ENCODE peak calls at places on chromosome 19, in five cellular contexts. Z, O, R, F and G are unnamed samples.

GRCh38 chr19:35712529-35712909 is 5.3 kb upstream of the KMT2B start:
- DNase-seq in Z (no peak), O (no peak), R (no peak), F (no peak), G (no peak)

GRCh38 chr19:38399081-38399480 is 3.8 kb upstream of the FAM98C start:
- DNase-seq in Z (no peak), O (no peak), R (no peak), F (no peak), G (no peak)

GRCh38 chr19:18097993-18098890 is 664 bp downstream of the MAST3 start:
- DNase-seq in Z (no peak), O (no peak), R (no peak), F (no peak), G (no peak)

GRCh38 chr19:19226663-19227062 is 14.9 kb downstream of the NCAN start:
- DNase-seq in Z (no peak), O (no peak), R (no peak), F (no peak), G (no peak)

GRCh38 chr19:8209111-8209964 is at the start of gene CERS4:
- DNase-seq in Z (peak), O (no peak), R (peak), F (peak), G (peak)

GRCh38 chr19:34851277-34851804 is 75.4 kb upstream of the ZNF30 start:
- DNase-seq in Z (peak), O (peak), R (no peak), F (peak), G (no peak)

GRCh38 chr19:43469160-43469480 is 3.7 kb upstream of the LYPD3 start:
- DNase-seq in Z (no peak), O (no peak), R (no peak), F (no peak), G (no peak)

GRCh38 chr19:35236638-35237400 is 8.3 kb upstream of the FAM187B start:
- DNase-seq in Z (peak), O (no peak), R (no peak), F (peak), G (no peak)

GRCh38 chr19:5313307-5313706 is 27.3 kb downstream of the PTPRS start:
- DNase-seq in Z (no peak), O (no peak), R (no peak), F (no peak), G (no peak)

GRCh38 chr19:18814063-18814462 is 17.7 kb upstream of the UPF1 start:
- DNase-seq in Z (no peak), O (no peak), R (no peak), F (no peak), G (peak)

GRCh38 chr19:39951065-39951650 is 16.7 kb upstream of the FCGBP start:
- DNase-seq in Z (no peak), O (no peak), R (no peak), F (no peak), G (no peak)

GRCh38 chr19:41353466-41354342 is at the start of gene TGFB1:
- DNase-seq in Z (peak), O (peak), R (peak), F (peak), G (peak)

GRCh38 chr19:6233827-6234511 is 45.8 kb downstream of the MLLT1 start:
- DNase-seq in Z (no peak), O (no peak), R (no peak), F (no peak), G (no peak)

GRCh38 chr19:1944088-1944915 is 3.3 kb downstream of the CSNK1G2 start:
- DNase-seq in Z (no peak), O (no peak), R (no peak), F (no peak), G (peak)

GRCh38 chr19:1470864-1471513 is 8.0 kb downstream of the C19orf25 start:
- DNase-seq in Z (peak), O (no peak), R (peak), F (peak), G (peak)

GRCh38 chr19:49145485-49146407 is 9.4 kb downstream of the HRC start:
- DNase-seq in Z (peak), O (peak), R (peak), F (peak), G (peak)

GRCh38 chr19:37346091-37346490 is 24.8 kb upstream of the ZNF527 start:
- DNase-seq in Z (no peak), O (no peak), R (peak), F (no peak), G (no peak)

GRCh38 chr19:54325194-54325621 is 12.2 kb upstream of the LILRA5 start:
- DNase-seq in Z (peak), O (peak), R (peak), F (peak), G (peak)

GRCh38 chr19:54339646-54340358 is 840 bp upstream of the LILRA4 start:
- DNase-seq in Z (no peak), O (no peak), R (no peak), F (no peak), G (no peak)

GRCh38 chr19:1725100-1726064 is 27.9 kb upstream of the ONECUT3 start:
- DNase-seq in Z (peak), O (no peak), R (peak), F (peak), G (peak)

GRCh38 chr19:8638078-8638619 is 7.7 kb downstream of the NFILZ start:
- DNase-seq in Z (no peak), O (no peak), R (no peak), F (peak), G (no peak)

GRCh38 chr19:38319421-38320258 is at the start of gene KCNK6:
- DNase-seq in Z (peak), O (no peak), R (peak), F (no peak), G (peak)

GRCh38 chr19:3692141-3693029 is 7.9 kb downstream of the PIP5K1C start:
- DNase-seq in Z (no peak), O (no peak), R (no peak), F (peak), G (no peak)

GRCh38 chr19:21398851-21399250 is 1.9 kb downstream of the ZNF493 start:
- DNase-seq in Z (no peak), O (no peak), R (no peak), F (no peak), G (peak)

GRCh38 chr19:40612831-40613668 is 11.9 kb downstream of the LTBP4 start:
- DNase-seq in Z (peak), O (no peak), R (peak), F (no peak), G (peak)

GRCh38 chr19:18541258-18541991 is 1.9 kb downstream of the FKBP8 start:
- DNase-seq in Z (no peak), O (no peak), R (no peak), F (no peak), G (peak)

GRCh38 chr19:58560007-58560887 is 1.8 kb upstream of the UBE2M start:
- DNase-seq in Z (no peak), O (no peak), R (no peak), F (no peak), G (peak)

DNA sequence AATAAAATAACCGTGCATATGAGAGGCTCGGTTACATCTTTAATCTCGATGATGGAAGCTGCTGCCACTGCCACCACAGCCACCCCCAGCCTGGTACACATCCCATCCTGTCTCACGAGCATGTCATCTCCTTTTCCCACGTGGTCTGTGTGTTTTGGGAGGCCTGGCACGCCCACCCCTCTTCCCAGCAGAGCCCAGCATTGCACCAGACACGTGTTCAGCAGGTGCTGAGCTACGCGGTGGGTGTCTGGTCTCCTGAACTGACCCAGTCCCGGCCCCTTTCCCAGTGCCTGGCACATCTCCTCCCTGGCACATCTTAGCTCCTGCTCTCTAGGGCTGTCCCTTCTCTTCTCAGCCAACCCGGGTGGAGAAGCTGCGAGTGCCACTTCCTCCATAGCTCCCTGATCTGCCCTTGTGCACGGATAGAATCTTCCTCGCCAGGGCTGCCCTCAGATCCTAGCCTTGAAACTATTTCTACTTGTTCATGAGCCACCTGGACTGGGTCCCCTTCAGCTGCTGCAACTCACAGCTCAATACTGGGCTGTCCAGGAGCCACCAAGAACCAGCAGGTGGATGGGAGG is 36.8 kb upstream of the ZNF536 start:
- DNase-seq in Z (no peak), O (no peak), R (no peak), F (no peak), G (no peak)
- TF ChIP-seq EZH2phosphoT487 in Z (no peak), O (no peak), R (no peak), F (no peak), G (no peak)

GRCh38 chr19:51771369-51771768 is 10.4 kb downstream of the FPR2 start:
- DNase-seq in Z (no peak), O (no peak), R (no peak), F (no peak), G (no peak)
- TF ChIP-seq EZH2 in Z (no peak), O (no peak), R (no peak), F (no peak), G (no peak)

DNA sequence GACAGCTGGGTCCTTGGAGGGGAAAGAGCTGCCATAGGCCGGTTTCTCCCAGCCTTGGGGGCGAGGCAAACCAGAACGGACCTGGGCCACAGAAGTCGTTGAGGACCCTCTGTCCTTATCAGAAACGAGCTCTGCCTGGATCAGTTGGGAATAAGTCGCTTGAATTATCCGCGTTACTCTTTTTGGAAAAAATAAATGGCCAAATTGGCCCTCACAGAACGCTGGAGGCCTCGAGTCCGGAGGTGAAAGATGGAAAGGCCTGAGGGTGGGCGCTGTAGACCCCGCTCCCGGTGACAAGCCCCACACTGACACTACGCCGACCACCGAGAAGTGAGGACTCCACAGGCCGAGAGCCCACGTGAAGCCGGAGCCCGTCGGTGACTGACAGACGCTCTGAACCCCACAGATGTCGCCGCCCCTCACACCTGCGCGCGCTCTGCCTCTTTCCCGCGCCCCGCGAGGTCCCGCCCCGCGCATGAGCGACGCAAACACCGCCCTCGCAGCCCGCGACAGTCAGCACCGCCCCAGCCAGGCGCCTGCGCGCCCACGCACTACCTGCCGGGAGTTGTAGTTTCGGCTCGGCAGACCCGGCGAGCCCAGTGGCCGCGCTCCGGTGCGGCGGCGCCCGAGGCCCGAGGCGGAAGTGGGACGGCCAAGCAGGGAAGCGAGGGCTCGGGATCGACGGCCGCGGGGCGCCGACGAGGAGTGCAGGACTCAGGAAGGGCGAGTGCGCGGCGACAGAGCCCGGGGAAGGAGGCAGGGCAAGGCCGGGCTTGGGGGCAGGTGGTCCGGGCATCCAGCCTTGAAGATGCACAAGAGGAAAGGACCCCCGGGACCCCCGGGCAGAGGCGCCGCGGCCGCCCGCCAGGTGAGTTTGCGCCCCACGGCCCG is at the start of the genes BRME1 and CC2D1A:
- DNase-seq in Z (peak), O (peak), R (peak), F (peak), G (peak)
- TF ChIP-seq EZH2phosphoT487 in Z (no peak), O (no peak), R (no peak), F (no peak), G (no peak)

DNA sequence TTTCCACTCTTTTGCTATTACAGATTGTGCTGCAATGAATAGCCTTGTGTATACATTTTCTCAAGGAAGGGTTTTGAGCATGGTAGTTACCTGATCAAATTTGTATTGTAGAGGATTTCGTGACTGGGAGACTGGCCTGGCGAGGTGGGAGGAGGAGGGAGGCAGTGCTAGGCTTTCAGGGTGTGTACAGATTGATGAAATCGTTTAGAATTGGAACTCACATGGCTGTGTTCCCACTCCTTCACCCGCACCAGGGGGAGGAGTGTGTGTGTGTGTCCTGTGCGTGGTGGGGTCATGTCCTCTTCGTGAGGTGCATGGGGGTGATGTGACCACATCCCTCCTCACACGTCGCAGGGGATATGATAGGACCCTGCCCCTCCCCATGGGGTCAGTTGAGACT is 8.3 kb downstream of the PGLYRP1 start:
- DNase-seq in Z (no peak), O (no peak), R (no peak), F (no peak), G (no peak)
- TF ChIP-seq EZH2 in Z (no peak), O (no peak), R (no peak), F (no peak), G (no peak)